ENCODE peak calls at places on chromosomes 16 and 17, in ten cellular contexts. G, C, I, U, A, B, M, F, X and D are unnamed samples.

GRCh38 chr16:81167851-81168250 is 70.6 kb upstream of the BCO1 start:
- DNase-seq in U (no peak), X (no peak), B (no peak), C (no peak), I (no peak), A (no peak), M (no peak), G (no peak), F (no peak), D (no peak)

GRCh38 chr17:16286947-16287562 is 66.2 kb downstream of the CENPV start:
- DNase-seq in B (no peak), I (peak; percentile 50), U (no peak), A (no peak), F (no peak), C (no peak), M (no peak), G (peak; percentile 19), X (no peak), D (no peak)

GRCh38 chr16:84973776-84974523 is 37.4 kb downstream of the ZDHHC7 start:
- DNase-seq in B (no peak), A (no peak), G (no peak), U (no peak), M (no peak), F (no peak), X (no peak), C (no peak), I (no peak), D (no peak)

GRCh38 chr16:1734816-1735215 is 28.8 kb downstream of the MAPK8IP3 start:
- DNase-seq in C (no peak), B (no peak), M (no peak), X (no peak), A (no peak), F (no peak), U (no peak), G (no peak), I (no peak), D (no peak)

GRCh38 chr17:74296548-74296936 is 22.5 kb downstream of the DNAI2 start:
- DNase-seq in M (no peak), C (peak; percentile 52), B (peak; percentile 94), U (peak; percentile 77), G (peak; percentile 50), X (peak; percentile 7), I (peak; percentile 39), F (peak; percentile 81), A (peak; percentile 52), D (peak; percentile 10)

GRCh38 chr17:77618173-77618572 is 340.3 kb upstream of the TNRC6C start:
- DNase-seq in U (no peak), M (no peak), F (no peak), A (no peak), X (no peak), G (no peak), B (no peak), C (no peak), I (no peak), D (no peak)

GRCh38 chr16:30602595-30603277 is 7.5 kb downstream of the ZNF689 start:
- DNase-seq in F (no peak), B (no peak), I (no peak), G (no peak), M (no peak), A (no peak), C (no peak), X (no peak), U (no peak), D (no peak)

GRCh38 chr16:2341456-2342447 is 1.2 kb upstream of the ABCA3 start:
- DNase-seq in A (no peak), C (peak; percentile 22), U (no peak), G (peak; percentile 37), B (no peak), X (no peak), F (no peak), M (no peak), I (no peak), D (no peak)

GRCh38 chr16:86578499-86579267 is at the start of gene FOXL1:
- DNase-seq in F (no peak), B (peak; percentile 40), A (no peak), U (no peak), C (no peak), I (no peak), X (no peak), M (no peak), G (no peak), D (no peak)
- H3K4me1 ChIP-seq in F (no peaks in the 10 kb centered on the region), B (peaks cover 8% of the 10 kb centered on the region), A (peaks cover 37% of the 10 kb centered on the region), U (peaks cover 15% of the 10 kb centered on the region), C (no peaks in the 10 kb centered on the region), I (peaks cover 11% of the 10 kb centered on the region), X (peaks cover 33% of the 10 kb centered on the region), M (no peaks in the 10 kb centered on the region), G (peaks cover 6% of the 10 kb centered on the region), D (peaks cover 10% of the 10 kb centered on the region)

GRCh38 chr17:46929413-46929812 is 6.5 kb downstream of the GOSR2 start:
- DNase-seq in F (no peak), A (no peak), M (no peak), I (no peak), C (no peak), G (no peak), X (peak; percentile 77), B (peak; percentile 69), U (no peak), D (peak; percentile 20)
- H3K4me1 ChIP-seq in F (no peaks in the 10 kb centered on the region), A (peaks cover 50% of the 10 kb centered on the region), M (peaks cover 9% of the 10 kb centered on the region), I (peaks cover 5% of the 10 kb centered on the region), C (peaks cover 24% of the 10 kb centered on the region), G (peaks cover 37% of the 10 kb centered on the region), X (peaks cover 37% of the 10 kb centered on the region), B (peaks cover 2% of the 10 kb centered on the region), U (peaks cover 9% of the 10 kb centered on the region), D (peaks cover 22% of the 10 kb centered on the region)

DNA sequence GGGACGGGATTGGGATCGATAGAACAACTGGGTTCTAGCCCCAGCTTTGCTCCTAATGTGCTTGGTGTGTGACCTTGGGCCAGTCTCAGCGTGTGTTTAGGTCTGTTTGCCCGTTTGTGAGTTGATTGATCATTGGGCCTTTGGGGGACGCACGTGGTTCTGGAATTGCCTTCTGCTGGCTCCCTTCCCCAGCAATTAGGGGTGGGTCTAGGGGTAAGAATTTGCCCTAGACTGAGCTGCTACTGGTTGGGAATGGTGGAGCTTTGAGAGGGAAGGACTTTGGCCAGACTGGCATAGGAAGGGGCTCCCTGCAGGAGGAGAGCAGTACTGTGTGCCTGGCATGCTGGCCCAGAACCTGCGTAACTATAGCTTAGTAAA is 1.5 kb downstream of the SPNS2 start:
- DNase-seq in A (no peak), M (no peak), C (no peak), G (no peak), B (no peak), X (peak; percentile 47), F (no peak), I (no peak), U (no peak), D (no peak)
- H3K4me1 ChIP-seq in A (peaks cover 48% of the 10 kb centered on the region), M (peaks cover 20% of the 10 kb centered on the region), C (no peaks in the 10 kb centered on the region), G (peaks cover 14% of the 10 kb centered on the region), B (no peaks in the 10 kb centered on the region), X (peaks cover 34% of the 10 kb centered on the region), F (no peaks in the 10 kb centered on the region), I (peaks cover 56% of the 10 kb centered on the region), U (peaks cover 28% of the 10 kb centered on the region), D (no peaks in the 10 kb centered on the region)

DNA sequence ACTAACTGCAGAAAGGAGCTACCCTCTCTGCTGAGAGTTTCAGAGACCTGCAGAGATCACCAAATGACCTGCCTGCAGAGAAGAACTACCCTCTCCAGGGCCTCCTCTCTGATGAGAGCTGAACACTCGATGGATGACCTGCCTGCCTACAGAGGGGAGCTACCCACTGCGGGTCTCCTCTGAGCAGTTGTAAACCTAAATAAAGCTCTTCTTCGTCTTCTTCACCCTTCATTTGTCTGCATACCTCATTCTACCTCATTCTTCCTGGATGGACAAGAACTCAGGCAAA is 24.2 kb downstream of the SSH2 start:
- DNase-seq in C (no peak), F (no peak), I (peak; percentile 18), A (no peak), M (no peak), X (no peak), G (no peak), B (no peak), U (no peak), D (no peak)
- H3K4me1 ChIP-seq in C (peaks cover 6% of the 10 kb centered on the region), F (no peaks in the 10 kb centered on the region), I (no peaks in the 10 kb centered on the region), A (peaks cover 7% of the 10 kb centered on the region), M (no peaks in the 10 kb centered on the region), X (no peaks in the 10 kb centered on the region), G (peaks cover 24% of the 10 kb centered on the region), B (no peaks in the 10 kb centered on the region), U (no peaks in the 10 kb centered on the region), D (no peaks in the 10 kb centered on the region)

DNA sequence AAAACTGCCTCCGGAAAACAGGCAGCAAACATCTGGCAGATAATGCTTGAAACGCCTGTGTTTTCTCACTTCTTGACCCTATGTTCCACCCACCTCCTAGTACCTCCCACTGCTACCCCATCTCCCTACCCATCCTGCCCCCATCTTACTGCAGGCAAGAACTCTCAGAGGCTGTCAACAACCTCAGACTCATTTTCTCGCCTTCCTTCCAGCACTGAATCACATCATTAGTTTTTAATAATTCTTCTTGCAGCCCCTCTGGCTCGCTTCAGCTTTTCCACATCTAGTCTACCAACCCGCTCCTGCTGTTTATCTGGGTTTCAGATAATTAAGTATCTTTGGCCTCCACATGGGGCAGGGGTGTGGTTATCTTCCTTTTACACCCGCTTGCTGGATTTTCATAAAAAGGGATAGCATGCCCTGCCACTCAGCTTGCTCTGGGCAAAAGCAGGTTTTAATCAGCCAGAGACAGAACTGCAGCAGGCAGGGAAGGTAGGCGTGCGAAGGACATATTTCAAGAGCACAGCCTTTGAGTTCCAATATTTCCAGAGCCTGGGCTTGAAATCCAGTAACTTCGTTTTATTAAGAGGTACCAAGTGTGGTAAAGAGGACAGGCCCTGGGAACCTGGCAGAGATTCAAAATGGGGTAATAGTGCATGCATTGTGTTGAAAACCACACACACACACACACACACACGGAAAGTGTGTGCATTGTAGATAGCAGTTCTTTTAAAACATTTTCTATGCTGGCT is 87.5 kb downstream of the BMERB1 start:
- DNase-seq in C (no peak), F (no peak), M (no peak), X (peak; percentile 72), G (no peak), B (peak; percentile 23), U (no peak), A (no peak), I (no peak), D (no peak)
- H3K4me1 ChIP-seq in C (no peaks in the 10 kb centered on the region), F (no peaks in the 10 kb centered on the region), M (no peaks in the 10 kb centered on the region), X (peaks cover 25% of the 10 kb centered on the region), G (peaks cover 39% of the 10 kb centered on the region), B (peaks cover 2% of the 10 kb centered on the region), U (peaks cover 11% of the 10 kb centered on the region), A (peaks cover 40% of the 10 kb centered on the region), I (peaks cover 4% of the 10 kb centered on the region), D (no peaks in the 10 kb centered on the region)